ENCODE peak calls at places on chromosome 6, in five cellular contexts. N is GM13977, Y is endothelial cell of umbilical vein, L is fibroblast of pulmonary artery, P is colonic mucosa. B is an unnamed sample.
A peak's percentile ranks its signal among the peaks of the same experiment; 100 is the strongest.

GRCh38 chr6:10409766-10410209 is 5.1 kb downstream of the TFAP2A start:
- DNase-seq in Y (no peak), N (no peak), L (no peak), P (no peak), B (no peak)

GRCh38 chr6:85685713-85686112 is 43.0 kb upstream of the SYNCRIP start:
- DNase-seq in P (no peak), N (peak; percentile 67), Y (no peak), L (no peak), B (no peak)

GRCh38 chr6:132004668-132005067 is 53.5 kb upstream of the CCN2 start:
- DNase-seq in L (no peak), N (no peak), Y (peak; percentile 16), P (no peak), B (no peak)

GRCh38 chr6:26593278-26594127 is 3.2 kb upstream of the ABT1 start:
- DNase-seq in Y (no peak), N (no peak), P (no peak), L (no peak), B (no peak)

GRCh38 chr6:37482356-37483292 is 17.1 kb downstream of the CCDC167 start:
- DNase-seq in Y (no peak), L (no peak), N (no peak), P (no peak), B (no peak)

GRCh38 chr6:157099912-157100593 is 223.3 kb downstream of the TMEM242 start:
- DNase-seq in N (peak; percentile 63), L (peak; percentile 56), Y (peak; percentile 65), P (no peak), B (no peak)

GRCh38 chr6:89997456-89998445 is 103.5 kb downstream of the GJA10 start:
- DNase-seq in N (no peak), P (no peak), L (peak; percentile 33), Y (no peak), B (no peak)

GRCh38 chr6:40978687-40979289 is 60.2 kb downstream of the UNC5CL start:
- DNase-seq in P (no peak), Y (no peak), L (no peak), N (no peak), B (no peak)

GRCh38 chr6:170210651-170211403 is 80.1 kb downstream of the DLL1 start:
- DNase-seq in N (no peak), P (peak; percentile 9), Y (no peak), L (no peak), B (no peak)

GRCh38 chr6:161393839-161394364 is 120.0 kb upstream of the AGPAT4 start:
- DNase-seq in L (peak; percentile 92), Y (peak; percentile 72), P (peak; percentile 55), N (peak; percentile 80), B (peak; percentile 46)

GRCh38 chr6:113122060-113122459 is 735.1 kb upstream of the MARCKS start:
- DNase-seq in L (peak; percentile 91), Y (peak; percentile 97), P (no peak), N (no peak), B (no peak)

GRCh38 chr6:16228709-16229665 is 9.4 kb upstream of the GMPR start:
- DNase-seq in Y (peak; percentile 34), N (no peak), P (peak; percentile 24), L (no peak), B (no peak)
- TF ChIP-seq CTCF in Y (no peak), N (peak; percentile 15), P (no peak), L (no peak), B (no peak)

GRCh38 chr6:32954983-32955802 is 2.3 kb upstream of the HLA-DMA start:
- DNase-seq in L (peak; percentile 30), Y (no peak), N (no peak), P (peak; percentile 64), B (no peak)
- TF ChIP-seq CTCF in L (peak; percentile 44), Y (peak; percentile 24), N (peak; percentile 59), P (peak; percentile 37), B (peak; percentile 42)

GRCh38 chr6:111804627-111805235 is 68.5 kb downstream of the FYN start:
- DNase-seq in N (peak; percentile 28), L (peak; percentile 82), Y (peak; percentile 81), P (no peak), B (no peak)
- TF ChIP-seq CTCF in N (peak; percentile 4), L (peak; percentile 19), Y (no peak), P (no peak), B (no peak)

GRCh38 chr6:110949679-110950285 is 8.7 kb upstream of the GTF3C6 start:
- DNase-seq in P (no peak), N (no peak), L (peak; percentile 69), Y (peak; percentile 41), B (no peak)
- TF ChIP-seq CTCF in P (peak; percentile 39), N (peak; percentile 52), L (peak; percentile 50), Y (peak; percentile 26), B (peak; percentile 72)

GRCh38 chr6:125858427-125859320 is 67.9 kb downstream of the NCOA7 start:
- DNase-seq in Y (peak; percentile 68), P (peak; percentile 72), L (peak; percentile 75), N (peak; percentile 25), B (peak; percentile 40)
- TF ChIP-seq CTCF in Y (peak; percentile 69), P (peak; percentile 63), L (peak; percentile 92), N (peak; percentile 74), B (peak; percentile 77)

DNA sequence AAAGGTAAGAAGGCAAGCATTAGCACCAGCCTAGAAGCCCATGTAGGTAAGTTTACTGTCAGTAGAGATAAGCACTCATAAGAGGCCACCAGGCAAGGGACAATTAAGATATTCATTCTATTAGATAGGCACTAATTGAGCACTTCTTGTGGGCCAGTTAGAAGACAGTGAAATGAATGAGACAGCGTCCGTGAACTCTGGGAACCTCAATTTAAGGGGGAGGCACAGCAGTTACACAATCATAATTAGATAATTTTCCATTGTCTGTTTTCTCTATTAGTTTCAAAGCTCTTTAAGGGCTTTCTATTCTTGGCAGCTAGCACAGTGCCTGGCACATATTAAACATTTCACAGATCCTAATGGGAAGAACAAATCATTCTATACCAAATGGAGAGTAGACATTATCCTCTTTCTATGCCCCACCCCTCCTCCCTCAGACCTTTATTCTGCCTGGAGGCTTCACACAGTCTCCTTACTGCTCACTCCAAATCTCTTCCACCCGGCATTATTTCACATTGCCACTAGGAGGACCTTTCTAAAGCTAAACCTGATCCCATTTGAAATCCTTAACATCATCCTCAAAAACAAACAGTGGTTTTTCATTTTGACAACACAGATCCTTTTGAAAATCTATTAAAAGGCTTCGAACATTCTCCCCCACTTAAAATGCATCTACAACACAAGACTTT is 529.6 kb downstream of the ADGRB3 start:
- DNase-seq in Y (no peak), L (no peak), P (no peak), N (no peak), B (no peak)
- TF ChIP-seq CTCF in Y (no peak), L (peak; percentile 24), P (no peak), N (peak; percentile 15), B (peak; percentile 59)

GRCh38 chr6:140071115-140071514 is 696.7 kb upstream of the CITED2 start:
- DNase-seq in L (peak; percentile 94), N (no peak), P (no peak), Y (peak; percentile 77), B (no peak)
- TF ChIP-seq CTCF in L (no peak), N (no peak), P (no peak), Y (no peak), B (no peak)

GRCh38 chr6:150352321-150353296 is 16.2 kb upstream of the IYD start:
- DNase-seq in Y (no peak), N (no peak), L (peak; percentile 57), P (no peak), B (no peak)
- TF ChIP-seq CTCF in Y (no peak), N (no peak), L (no peak), P (no peak), B (no peak)